ENCODE peak calls at places on chromosomes 4 and X, in four cellular contexts. V is mesenchymal stem cell, L is lower lobe of right lung, Q is nucleus accumbens. D is an unnamed sample.

GRCh38 chr4:83504974-83505373 is 20.1 kb upstream of the ABRAXAS1 start:
- DNase-seq in V (no peak), L (no peak), Q (no peak), D (no peak)

GRCh38 chr4:90174622-90175023 is 47.4 kb downstream of the CCSER1 start:
- DNase-seq in V (no peak), L (no peak), Q (no peak), D (no peak)

GRCh38 chrX:152070186-152070585 is 68.2 kb downstream of the MAGEA10 start:
- DNase-seq in V (no peak), L (no peak), Q (no peak), D (no peak)

GRCh38 chrX:101347859-101348451 is 587 bp downstream of the TIMM8A start:
- DNase-seq in V (peak), L (no peak), Q (no peak), D (peak)

GRCh38 chrX:8846271-8846670 is 45.1 kb upstream of the FAM9A start:
- DNase-seq in V (peak), L (no peak), Q (no peak), D (no peak)

GRCh38 chrX:133749370-133749769 is 236.0 kb downstream of the GPC3 start:
- DNase-seq in V (no peak), L (no peak), Q (no peak), D (no peak)

GRCh38 chr4:56850910-56851309 is 29.4 kb upstream of the SPINK2 start:
- DNase-seq in V (no peak), L (no peak), Q (no peak), D (no peak)

GRCh38 chr4:22264261-22264660 is 251.6 kb downstream of the ADGRA3 start:
- DNase-seq in V (no peak), L (no peak), Q (no peak), D (no peak)

GRCh38 chr4:172573899-172574298 is 594.7 kb upstream of the GALNT7 start:
- DNase-seq in V (peak), L (no peak), Q (no peak), D (no peak)

GRCh38 chr4:80143305-80143679 is 54.0 kb upstream of the PRDM8 start:
- DNase-seq in V (no peak), L (no peak), Q (no peak), D (no peak)

GRCh38 chr4:101846550-101846949 is 56.0 kb downstream of the BANK1 start:
- DNase-seq in V (no peak), L (no peak), Q (no peak), D (no peak)